ENCODE peak calls at places on chromosome 9, in nine cellular contexts. D is activated T-cell treated with anti-CD3 and anti-CD28 coated beads for 1 hour; Q is CD4-positive, CD25-positive, alpha-beta regulatory T cell; Y is activated CD8-positive, alpha-beta memory T cell treated with anti-CD3 and anti-CD28 coated beads, Interleukin-2, amount 50 U/mL, for 48 hours; T is hippocampal formation; V is A549; Z is neural crest cell; P is ELF-1; C is astrocyte of the hippocampus. H is an unnamed sample.

GRCh38 chr9:124216474-124217176 is 41.1 kb upstream of the NEK6 start:
- DNase-seq in Y (peak; percentile 76), Z (no peak), Q (no peak), C (no peak), P (no peak), T (no peak), D (peak; percentile 14), V (no peak), H (peak; percentile 68)

GRCh38 chr9:130962418-130963316 is 23.6 kb upstream of the FIBCD1 start:
- DNase-seq in Y (no peak), Q (no peak), C (peak; percentile 97), T (no peak), Z (no peak), P (peak; percentile 52), V (peak; percentile 95), D (no peak), H (no peak)

GRCh38 chr9:93683331-93684134 is 107.1 kb downstream of the PHF2 start:
- DNase-seq in C (no peak), D (no peak), T (no peak), P (peak; percentile 3), Q (no peak), Z (peak; percentile 0), V (no peak), Y (no peak), H (peak; percentile 42)

GRCh38 chr9:111153973-111154590 is 115.8 kb upstream of the LPAR1 start:
- DNase-seq in C (peak; percentile 22), Q (no peak), Z (no peak), T (no peak), D (no peak), Y (no peak), V (no peak), P (no peak), H (no peak)

GRCh38 chr9:3525836-3526165 is at the start of gene RFX3:
- DNase-seq in Y (peak; percentile 94), P (peak; percentile 81), D (peak; percentile 87), V (peak; percentile 69), C (peak; percentile 97), Q (peak; percentile 88), Z (peak; percentile 68), T (peak; percentile 93), H (peak; percentile 94)

GRCh38 chr9:81578606-81579005 is 110.7 kb downstream of the TLE1 start:
- DNase-seq in Z (no peak), Y (no peak), V (no peak), Q (no peak), D (no peak), T (no peak), P (no peak), C (peak; percentile 79), H (no peak)

GRCh38 chr9:125433461-125434001 is 171.9 kb downstream of the GAPVD1 start:
- DNase-seq in C (no peak), T (no peak), Y (no peak), D (no peak), Z (no peak), P (no peak), Q (no peak), V (no peak), H (no peak)

GRCh38 chr9:123191660-123192059 is 76.7 kb downstream of the STRBP start:
- DNase-seq in D (no peak), Z (no peak), T (no peak), Q (no peak), V (no peak), C (no peak), Y (no peak), P (no peak), H (no peak)

GRCh38 chr9:114811301-114811700 is 5.5 kb upstream of the TNFSF15 start:
- DNase-seq in C (peak; percentile 78), Y (no peak), Z (no peak), V (no peak), T (no peak), P (no peak), D (no peak), Q (no peak), H (no peak)

GRCh38 chr9:113352411-113352810 is 3.1 kb downstream of the BSPRY start:
- DNase-seq in V (no peak), P (no peak), T (no peak), D (no peak), Q (no peak), Z (no peak), C (no peak), Y (no peak), H (no peak)

GRCh38 chr9:78006734-78007133 is 24.9 kb downstream of the GNAQ start:
- DNase-seq in Y (no peak), D (no peak), Z (no peak), Q (no peak), C (no peak), P (no peak), V (no peak), T (no peak), H (no peak)